ENCODE peak calls at places on chromosome 9, in seven cellular contexts. P is breast epithelium, N is ovary, O is epithelial cell of esophagus, G is PC-9, C is fibroblast of the aortic adventitia, Y is lung. Q is an unnamed sample.

GRCh38 chr9:78783743-78784142 is 486.8 kb downstream of the PSAT1 start:
- DNase-seq in C (no peak), G (no peak), O (peak; percentile 9), P (no peak), N (no peak), Y (no peak), Q (no peak)

GRCh38 chr9:35756275-35756742 is 2.2 kb upstream of the MSMP start:
- DNase-seq in N (peak; percentile 64), G (no peak), C (no peak), P (no peak), O (peak; percentile 56), Y (peak; percentile 79), Q (no peak)

GRCh38 chr9:99299214-99300102 is 77.4 kb downstream of the SEC61B start:
- DNase-seq in P (no peak), N (no peak), Y (no peak), C (peak; percentile 70), O (peak; percentile 84), G (no peak), Q (no peak)

GRCh38 chr9:109440797-109441287 is 57.3 kb downstream of the PTPN3 start:
- DNase-seq in Y (peak; percentile 58), C (peak; percentile 89), O (peak; percentile 89), N (no peak), G (peak; percentile 76), P (no peak), Q (no peak)

GRCh38 chr9:72579190-72579589 is 57.8 kb downstream of the TMC1 start:
- DNase-seq in Y (no peak), O (peak; percentile 94), C (peak; percentile 81), G (peak; percentile 90), P (peak; percentile 91), N (peak; percentile 40), Q (no peak)

GRCh38 chr9:84070590-84070989 is 90.0 kb downstream of the RMI1 start:
- DNase-seq in Y (no peak), O (no peak), P (no peak), C (no peak), N (no peak), G (no peak), Q (no peak)

GRCh38 chr9:38619556-38620447 is 594 bp downstream of the ANKRD18A start:
- DNase-seq in N (no peak), P (no peak), C (no peak), G (no peak), Y (no peak), O (peak; percentile 22), Q (no peak)

GRCh38 chr9:71509054-71509453 is 259.3 kb downstream of the CEMIP2 start:
- DNase-seq in N (no peak), G (peak; percentile 66), C (no peak), Y (no peak), P (no peak), O (peak; percentile 57), Q (no peak)

GRCh38 chr9:34558911-34559615 is 30.5 kb downstream of the CNTFR start:
- DNase-seq in O (no peak), P (no peak), Y (no peak), C (no peak), G (no peak), N (no peak), Q (no peak)

GRCh38 chr9:137308102-137308619 is 6.1 kb upstream of the NRARP start:
- DNase-seq in G (no peak), O (no peak), P (peak; percentile 46), C (no peak), N (peak; percentile 27), Y (no peak), Q (no peak)

GRCh38 chr9:138071731-138072130 is 194.1 kb downstream of the CACNA1B start:
- DNase-seq in P (no peak), O (no peak), C (no peak), N (no peak), G (no peak), Y (no peak), Q (no peak)

GRCh38 chr9:93028448-93029006 is 30.0 kb upstream of the SUSD3 start:
- DNase-seq in N (no peak), P (no peak), C (no peak), O (no peak), Y (peak; percentile 36), G (no peak), Q (no peak)

GRCh38 chr9:72909428-72909827 is 43.4 kb downstream of the ALDH1A1 start:
- DNase-seq in O (no peak), G (no peak), N (no peak), C (no peak), P (no peak), Y (no peak), Q (no peak)

DNA sequence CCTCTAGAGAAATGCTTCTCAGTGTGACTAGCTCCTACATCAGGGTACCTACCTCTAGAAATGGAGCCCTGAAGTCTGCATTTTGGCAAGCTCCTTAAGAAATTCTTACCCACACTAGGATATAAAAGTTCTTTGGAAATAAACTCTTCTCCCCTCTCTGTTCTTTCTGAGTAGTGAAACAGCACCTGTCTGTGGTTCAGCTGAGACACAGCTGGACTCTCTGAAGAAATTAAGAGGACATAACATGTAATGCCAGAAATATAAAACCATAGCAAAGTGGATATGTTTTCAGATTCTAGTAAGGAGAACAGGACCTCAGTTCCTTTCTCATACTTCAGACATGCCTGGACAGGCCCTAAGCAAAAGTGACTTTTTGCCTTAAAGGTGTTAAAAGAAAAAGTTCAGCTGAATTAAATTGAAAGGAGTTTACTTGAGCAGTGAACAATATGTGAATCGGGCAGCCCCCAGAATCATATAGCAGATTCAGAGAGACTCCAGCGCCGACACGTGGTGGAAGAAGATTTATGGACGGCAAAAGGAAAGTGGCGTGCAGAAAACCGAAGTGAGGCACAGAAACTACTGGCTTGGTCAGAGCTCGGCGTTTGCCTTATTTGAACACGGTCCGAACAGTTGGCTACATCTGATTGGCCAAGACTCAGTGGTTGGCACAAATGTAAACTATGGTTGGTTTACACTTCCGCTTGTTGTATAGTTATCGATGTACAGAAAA is 64.5 kb downstream of the PRKACG start:
- DNase-seq in O (peak; percentile 38), C (peak; percentile 5), P (no peak), N (peak; percentile 42), G (no peak), Y (no peak), Q (no peak)
- TF ChIP-seq CTCF in O (no peak), C (no peak), P (peak; percentile 41), N (peak; percentile 29), G (peak; percentile 24), Y (no peak), Q (no peak)

GRCh38 chr9:133963166-133963565 is 29.0 kb downstream of the VAV2 start:
- DNase-seq in P (no peak), G (no peak), N (no peak), O (no peak), C (no peak), Y (no peak), Q (no peak)
- TF ChIP-seq CTCF in P (no peak), G (no peak), N (no peak), O (no peak), C (no peak), Y (no peak), Q (no peak)

GRCh38 chr9:81103597-81104471 is 585.5 kb downstream of the TLE1 start:
- DNase-seq in O (no peak), C (peak; percentile 10), G (no peak), N (no peak), P (no peak), Y (no peak), Q (no peak)
- TF ChIP-seq CTCF in O (peak; percentile 60), C (peak; percentile 62), G (peak; percentile 45), N (no peak), P (no peak), Y (no peak), Q (peak; percentile 38)

GRCh38 chr9:6681147-6681956 is 35.8 kb upstream of the GLDC start:
- DNase-seq in C (peak; percentile 97), G (peak; percentile 92), O (peak; percentile 99), Y (peak; percentile 95), P (peak; percentile 97), N (peak; percentile 97), Q (peak; percentile 93)

GRCh38 chr9:6689893-6690634 is 44.5 kb upstream of the GLDC start:
- DNase-seq in N (no peak), P (no peak), G (no peak), C (no peak), Y (no peak), O (no peak), Q (no peak)

GRCh38 chr9:6687180-6687579 is 41.7 kb upstream of the GLDC start:
- DNase-seq in C (no peak), Y (no peak), O (no peak), G (no peak), N (no peak), P (no peak), Q (no peak)

GRCh38 chr9:6681957-6682501 is 36.5 kb upstream of the GLDC start:
- DNase-seq in G (no peak), Y (no peak), O (no peak), C (no peak), N (peak; percentile 33), P (no peak), Q (peak; percentile 38)

DNA sequence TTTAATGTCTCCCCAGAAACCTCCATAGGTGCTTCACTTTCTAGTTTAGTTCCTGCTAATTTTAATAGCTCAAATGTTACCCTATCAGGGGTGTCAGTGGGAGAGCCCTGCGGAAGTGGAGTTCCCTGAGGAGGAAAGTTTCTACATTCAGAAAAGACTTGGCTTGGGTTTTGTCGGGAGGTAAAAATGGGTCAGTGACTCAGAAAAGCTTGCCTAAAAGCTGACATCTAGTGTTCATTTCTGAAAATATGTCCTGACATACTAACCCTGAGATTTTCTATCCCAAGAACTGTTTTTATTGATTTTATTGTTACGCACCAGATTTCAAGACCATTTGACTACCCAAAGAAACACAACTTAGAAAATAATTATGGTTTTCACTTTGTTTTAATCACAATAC is 40.9 kb upstream of the GLDC start:
- DNase-seq in P (no peak), G (no peak), C (peak; percentile 68), N (no peak), Y (no peak), O (peak; percentile 42), Q (no peak)
- TF ChIP-seq CTCF in P (no peak), G (no peak), C (peak; percentile 44), N (no peak), Y (no peak), O (peak; percentile 24), Q (no peak)

DNA sequence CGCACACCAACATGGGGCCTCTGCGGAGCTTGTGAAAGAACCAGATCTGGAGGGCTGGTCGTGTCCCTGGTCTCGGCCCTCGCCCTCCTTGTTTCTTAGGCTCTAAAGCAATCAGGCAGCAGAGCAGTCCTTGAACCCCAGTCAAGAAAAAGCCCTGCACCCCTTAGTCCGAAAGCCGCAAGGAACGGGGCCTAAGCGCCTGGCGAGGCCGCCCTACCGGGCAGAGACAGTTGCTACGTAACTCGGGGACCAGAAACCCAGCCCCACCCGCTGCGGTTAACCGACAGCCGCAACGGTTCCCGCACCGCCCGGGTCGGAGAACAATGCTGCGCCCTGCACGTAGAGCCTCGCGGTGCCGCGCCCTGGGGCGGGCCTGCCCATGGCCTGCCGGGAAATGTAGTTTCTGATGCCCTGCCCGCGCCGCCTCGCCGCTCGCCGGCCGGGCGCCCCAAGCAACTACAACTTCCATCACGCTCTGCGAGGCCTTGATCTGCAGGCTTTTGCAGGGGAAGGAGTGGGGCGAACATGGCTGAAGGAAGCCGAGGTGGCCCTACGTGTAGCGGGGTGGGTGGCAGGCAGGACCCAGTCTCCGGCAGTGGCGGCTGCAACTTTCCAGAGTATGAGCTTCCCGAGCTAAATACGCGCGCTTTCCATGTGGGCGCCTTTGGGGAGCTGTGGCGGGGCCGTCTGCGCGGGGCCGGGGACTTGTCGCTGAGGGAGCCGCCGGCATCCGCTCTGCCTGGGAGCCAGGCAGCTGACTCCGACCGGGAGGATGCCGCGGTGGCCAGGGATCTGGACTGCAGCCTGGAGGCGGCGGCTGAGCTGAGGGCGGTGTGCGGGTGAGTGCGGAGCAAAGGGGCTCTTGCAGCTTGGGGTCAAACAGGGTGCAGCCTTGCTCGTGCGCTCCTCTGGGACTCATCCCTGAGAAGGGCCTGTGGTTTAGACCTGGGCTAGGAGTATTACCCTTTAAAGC is at the start of gene SNAPC3:
- DNase-seq in C (peak; percentile 91), O (peak; percentile 97), P (peak; percentile 89), G (peak; percentile 76), N (peak; percentile 94), Y (peak; percentile 95), Q (peak; percentile 80)
- TF ChIP-seq CTCF in C (no peak), O (no peak), P (no peak), G (no peak), N (no peak), Y (no peak), Q (no peak)

Q was measured in mesothelial cell of epicardium.